ENCODE peak calls at places on chromosomes 5 and 9, in ten cellular contexts. N is stimulated activated CD4-positive, alpha-beta T cell treated with anti-CD3 and anti-CD28 coated beads, Interleukin-15, amount 100 ng/mL, for 24 hours; D is mesendoderm; Q is small intestine; P is myocyte; W is posterior vena cava; Z is HuH-7; E is aorta; B is HL-60; U is AG04450. J is an unnamed sample.

GRCh38 chr5:4015709-4016108 is 420.1 kb downstream of the IRX1 start:
- DNase-seq in D (no peak), N (no peak), U (no peak), B (no peak), E (no peak), W (no peak), Z (no peak), Q (no peak), P (no peak), J (no peak)

GRCh38 chr9:109403116-109403515 is 82.3 kb upstream of the EPB41L4B start:
- DNase-seq in Q (no peak), Z (no peak), D (no peak), P (no peak), W (no peak), B (no peak), E (no peak), U (no peak), N (no peak), J (no peak)

GRCh38 chr5:154784856-154785255 is 29.7 kb downstream of the LARP1 start:
- DNase-seq in E (no peak), B (no peak), N (no peak), U (no peak), P (no peak), D (no peak), Z (no peak), W (no peak), Q (no peak), J (no peak)

GRCh38 chr5:75640395-75640794 is 29.1 kb downstream of the ANKDD1B start:
- DNase-seq in Z (no peak), B (no peak), W (no peak), D (no peak), N (no peak), U (no peak), E (no peak), P (no peak), Q (no peak), J (no peak)

GRCh38 chr9:14270358-14271077 is 43.4 kb downstream of the NFIB start:
- DNase-seq in W (no peak), U (no peak), E (no peak), P (no peak), N (no peak), Z (no peak), Q (no peak), D (no peak), B (no peak), J (no peak)

GRCh38 chr9:18149457-18150011 is 324.4 kb upstream of the ADAMTSL1 start:
- DNase-seq in W (no peak), P (no peak), Q (peak; percentile 38), B (no peak), E (no peak), N (no peak), D (no peak), Z (no peak), U (no peak), J (no peak)

GRCh38 chr9:32248189-32248712 is 136.2 kb upstream of the ACO1 start:
- DNase-seq in W (no peak), Q (no peak), Z (no peak), D (no peak), U (no peak), B (no peak), P (no peak), E (no peak), N (no peak), J (no peak)

GRCh38 chr5:17105744-17106450 is 111.5 kb upstream of the BASP1 start:
- DNase-seq in B (no peak), D (no peak), W (no peak), E (no peak), N (no peak), Q (no peak), U (peak; percentile 46), P (no peak), Z (no peak), J (no peak)

GRCh38 chr9:7371032-7371431 is 428.5 kb downstream of the DMAC1 start:
- DNase-seq in N (no peak), B (no peak), D (no peak), W (no peak), Z (no peak), Q (no peak), U (no peak), P (no peak), E (no peak), J (no peak)

GRCh38 chr9:89880721-89881120 is 275.9 kb downstream of the GADD45G start:
- DNase-seq in N (no peak), D (no peak), Z (no peak), E (peak; percentile 41), P (no peak), Q (no peak), U (no peak), W (no peak), B (no peak), J (no peak)

GRCh38 chr5:19928556-19929421 is 59.2 kb downstream of the CDH18 start:
- DNase-seq in Z (no peak), N (no peak), U (peak; percentile 46), D (peak; percentile 29), B (no peak), Q (no peak), P (peak; percentile 57), W (no peak), E (no peak), J (no peak)

GRCh38 chr9:91905958-91906585 is 44.0 kb downstream of the ROR2 start:
- DNase-seq in E (no peak), U (no peak), P (peak; percentile 23), N (peak; percentile 49), Q (peak; percentile 49), W (peak; percentile 86), D (no peak), Z (peak; percentile 30), B (peak; percentile 79), J (peak; percentile 50)

GRCh38 chr9:107585465-107585864 is 95.9 kb upstream of the KLF4 start:
- DNase-seq in B (no peak), D (no peak), Q (peak; percentile 80), N (no peak), P (no peak), W (no peak), Z (no peak), U (no peak), E (no peak), J (no peak)

GRCh38 chr9:106918825-106919509 is 56.0 kb downstream of the ZNF462 start:
- DNase-seq in P (peak; percentile 43), D (no peak), Q (no peak), U (no peak), B (no peak), N (no peak), W (no peak), E (no peak), Z (no peak), J (no peak)

GRCh38 chr5:167821096-167821590 is 470.3 kb upstream of the WWC1 start:
- DNase-seq in W (no peak), D (no peak), N (no peak), P (no peak), B (no peak), E (no peak), U (no peak), Q (no peak), Z (no peak), J (no peak)

GRCh38 chr9:113153599-113153998 is 2.8 kb downstream of the SLC31A2 start:
- DNase-seq in Q (no peak), D (no peak), W (no peak), Z (no peak), N (no peak), P (no peak), E (no peak), U (no peak), B (no peak), J (no peak)

GRCh38 chr5:144697847-144698262 is 527.2 kb downstream of the KCTD16 start:
- DNase-seq in P (peak; percentile 71), U (peak; percentile 85), Z (no peak), N (no peak), D (peak; percentile 65), E (no peak), W (no peak), B (no peak), Q (no peak), J (no peak)

GRCh38 chr5:54616031-54616430 is 98.5 kb downstream of the SNX18 start:
- DNase-seq in D (no peak), U (peak; percentile 87), Q (no peak), W (no peak), E (no peak), Z (peak; percentile 16), N (no peak), B (peak; percentile 78), P (no peak), J (no peak)

GRCh38 chr9:112861638-112862555 is 28.8 kb downstream of the SLC46A2 start:
- DNase-seq in P (no peak), W (no peak), N (no peak), B (peak; percentile 89), E (no peak), U (no peak), Z (no peak), Q (no peak), D (no peak), J (no peak)

GRCh38 chr5:159052282-159053011 is 47.3 kb downstream of the EBF1 start:
- DNase-seq in Z (no peak), B (no peak), Q (no peak), E (no peak), N (no peak), D (peak; percentile 21), W (no peak), P (peak; percentile 24), U (no peak), J (no peak)

GRCh38 chr9:113526841-113527240 is 63.3 kb downstream of the RGS3 start:
- DNase-seq in P (no peak), Q (no peak), D (no peak), E (no peak), U (no peak), B (no peak), Z (no peak), N (no peak), W (no peak), J (no peak)

GRCh38 chr9:105399117-105399516 is 48.7 kb upstream of the FSD1L start:
- DNase-seq in U (no peak), W (no peak), Z (no peak), N (no peak), D (peak; percentile 32), E (no peak), B (no peak), Q (no peak), P (no peak), J (no peak)

GRCh38 chr9:114163517-114163924 is 8.2 kb downstream of the COL27A1 start:
- DNase-seq in W (no peak), B (no peak), U (no peak), Z (peak; percentile 80), Q (peak; percentile 15), E (peak; percentile 92), D (peak; percentile 61), N (no peak), P (peak; percentile 80), J (no peak)

GRCh38 chr5:154646841-154647759 is 108.1 kb upstream of the LARP1 start:
- DNase-seq in B (no peak), P (no peak), Q (peak; percentile 98), Z (peak; percentile 92), N (peak; percentile 27), D (peak; percentile 89), W (peak; percentile 80), U (no peak), E (peak; percentile 78), J (no peak)